ENCODE peak calls at places on chromosomes 7 and 10, in five cellular contexts. R is A549, T is K562, L is H1, S is HepG2. M is an unnamed sample.

GRCh38 chr10:44046605-44047004 is 338.3 kb downstream of the CXCL12 start:
- DNase-seq in R (no peak), T (no peak), L (no peak), S (no peak), M (peak)

GRCh38 chr7:148912758-148913541 is 28.9 kb upstream of the EZH2 start:
- DNase-seq in R (no peak), T (no peak), L (no peak), S (no peak), M (no peak)

GRCh38 chr7:94240902-94241301 is 153.8 kb upstream of the COL1A2 start:
- DNase-seq in R (no peak), T (no peak), L (no peak), S (no peak), M (no peak)

GRCh38 chr7:566100-566499 is 46.5 kb upstream of the PDGFA start:
- DNase-seq in R (no peak), T (no peak), L (no peak), S (no peak), M (no peak)

GRCh38 chr10:22736134-22736533 is 21.8 kb upstream of the PIP4K2A start:
- DNase-seq in R (no peak), T (peak), L (no peak), S (no peak), M (no peak)

GRCh38 chr7:93392984-93393383 is 160.8 kb downstream of the VPS50 start:
- DNase-seq in R (no peak), T (no peak), L (no peak), S (no peak), M (no peak)

GRCh38 chr10:121574519-121575170 is 23.6 kb downstream of the FGFR2 start:
- DNase-seq in R (no peak), T (no peak), L (no peak), S (no peak), M (no peak)

GRCh38 chr10:92110039-92110794 is 180.7 kb downstream of the CPEB3 start:
- DNase-seq in R (no peak), T (peak), L (no peak), S (no peak), M (no peak)

GRCh38 chr7:121192834-121193233 is 136.0 kb upstream of the WNT16 start:
- DNase-seq in R (no peak), T (no peak), L (no peak), S (no peak), M (no peak)

GRCh38 chr7:123608991-123609882 is 7.6 kb downstream of the ASB15 start:
- DNase-seq in R (no peak), T (peak), L (no peak), S (no peak), M (no peak)

GRCh38 chr7:147978651-147979050 is 611.9 kb upstream of the C7orf33 start:
- DNase-seq in R (no peak), T (no peak), L (no peak), S (no peak), M (no peak)

DNA sequence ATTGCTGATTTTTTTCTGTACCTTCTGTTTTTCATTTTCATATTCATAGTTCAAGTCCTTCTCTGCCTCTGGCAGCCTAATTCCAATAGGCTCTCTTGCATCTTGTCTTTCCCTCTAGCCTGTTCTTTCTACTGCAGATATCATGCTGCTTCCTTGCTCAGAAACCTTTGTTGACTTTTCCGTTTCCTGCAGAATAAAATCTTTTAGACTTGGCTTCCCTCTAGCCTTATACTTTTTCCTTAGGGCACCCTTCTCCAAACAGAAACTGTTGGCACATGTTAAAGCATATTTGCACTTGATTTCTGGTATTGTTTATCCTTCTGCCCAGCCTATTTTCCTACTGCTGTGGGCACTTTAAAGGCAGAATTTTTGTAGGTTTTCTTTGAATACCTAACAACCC is 4.5 kb downstream of the GNAI1 start:
- DNase-seq in R (peak), T (no peak), L (no peak), S (no peak), M (peak)
- H3K27ac ChIP-seq in R (peak), T (no peak), L (no peak), S (no peak), M (no peak)

DNA sequence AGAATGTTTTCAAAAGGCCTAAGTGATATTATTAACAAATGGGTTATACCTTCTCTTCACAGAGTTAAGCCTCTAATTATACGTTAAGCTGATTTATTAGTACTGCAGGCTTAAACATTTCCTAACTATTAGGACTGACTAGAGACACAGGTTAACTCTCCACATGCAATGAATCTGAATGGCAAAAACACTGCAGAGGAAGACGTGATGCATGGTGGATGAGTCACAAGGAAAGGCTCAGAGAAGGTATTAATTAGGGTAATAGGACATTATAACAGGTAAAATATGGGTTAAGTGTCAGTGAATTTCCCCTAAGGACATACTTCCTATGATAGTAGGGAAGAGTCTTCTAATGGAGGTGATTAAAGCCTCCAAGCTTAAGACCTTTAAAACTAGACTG is 24.7 kb upstream of the SEM1 start:
- DNase-seq in R (no peak), T (no peak), L (no peak), S (no peak), M (no peak)
- TF ChIP-seq JUN in R (no peak), T (no peak), L (no peak), S (no peak), M (no peak)

DNA sequence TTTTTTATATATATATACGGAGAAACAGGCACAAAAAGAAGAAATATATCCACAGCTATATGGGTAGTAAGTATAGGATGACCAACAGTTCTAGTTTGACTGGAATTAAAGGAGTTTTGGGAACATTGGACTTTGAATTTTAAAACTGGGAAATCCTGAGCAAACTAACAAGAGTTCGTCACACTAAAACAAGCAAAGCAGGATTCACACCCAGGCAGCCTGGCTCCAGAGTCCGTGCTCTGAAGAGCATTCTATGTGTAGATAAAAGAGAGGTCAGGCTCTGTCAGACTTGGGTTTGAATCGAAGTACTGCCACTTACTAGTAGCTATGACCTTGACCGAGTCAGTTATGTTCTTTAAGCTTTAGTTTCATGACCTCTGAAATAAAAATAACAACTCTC is 191.0 kb downstream of the DNAH11 start:
- DNase-seq in R (no peak), T (no peak), L (no peak), S (no peak), M (no peak)
- H3K4me3 ChIP-seq in R (no peak), T (no peak), L (no peak), S (no peak), M (no peak)

DNA sequence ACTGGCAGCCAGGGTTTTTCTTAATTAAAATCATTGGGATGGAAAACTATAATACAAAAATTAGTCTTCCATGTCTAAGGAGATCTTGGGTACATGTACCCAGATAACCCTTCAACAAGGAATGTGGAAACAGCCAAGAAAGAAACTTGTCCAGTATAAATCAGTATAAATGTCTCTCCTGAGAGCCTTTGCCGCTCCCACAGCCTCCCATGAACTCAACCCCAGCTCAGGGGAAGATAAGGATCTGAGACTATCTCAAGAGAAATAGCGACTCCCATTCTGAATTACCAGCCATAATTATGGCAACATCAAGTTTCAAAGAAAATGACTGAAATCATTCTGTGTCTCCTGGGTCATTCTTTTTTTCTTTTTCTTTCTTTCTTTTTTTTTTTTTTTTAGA is 32.6 kb upstream of the AFAP1L2 start:
- DNase-seq in R (no peak), T (no peak), L (no peak), S (no peak), M (no peak)
- H3K27ac ChIP-seq in R (no peak), T (no peak), L (no peak), S (no peak), M (no peak)

M was measured in endothelial cell of umbilical vein.